ENCODE peak calls at places on chromosomes 7 and 10, in five cellular contexts. I, B, H, O and U are unnamed samples.

GRCh38 chr10:8283986-8284385 is 229.5 kb downstream of the GATA3 start:
- DNase-seq in O (no peak), B (no peak), H (peak; percentile 32), I (no peak), U (no peak)

GRCh38 chr10:73789659-73790055 is 4.3 kb downstream of the ZSWIM8 start:
- DNase-seq in B (no peak), I (no peak), H (no peak), O (no peak), U (no peak)

GRCh38 chr10:75939541-75939940 is 508.1 kb downstream of the LRMDA start:
- DNase-seq in I (no peak), H (no peak), O (no peak), B (no peak), U (no peak)

GRCh38 chr10:88792656-88793055 is 9.9 kb upstream of the LIPM start:
- DNase-seq in O (no peak), B (no peak), I (no peak), H (peak; percentile 20), U (no peak)

GRCh38 chr10:42980553-42981357 is 96.1 kb upstream of the RET start:
- DNase-seq in O (peak; percentile 18), I (no peak), H (no peak), B (no peak), U (peak; percentile 7)

GRCh38 chr7:112211348-112211907 is 4.9 kb downstream of the ZNF277 start:
- DNase-seq in B (no peak), O (no peak), I (no peak), H (no peak), U (no peak)

GRCh38 chr7:105228555-105228954 is 160.2 kb downstream of the SRPK2 start:
- DNase-seq in B (no peak), I (no peak), O (peak; percentile 81), H (no peak), U (no peak)

GRCh38 chr7:33905389-33906032 is at the start of gene BMPER:
- DNase-seq in O (peak; percentile 82), H (peak; percentile 18), B (peak; percentile 72), I (no peak), U (peak; percentile 76)

GRCh38 chr10:124523301-124523871 is 61.8 kb downstream of the LHPP start:
- DNase-seq in B (no peak), O (no peak), I (no peak), H (no peak), U (no peak)

GRCh38 chr10:69222157-69223027 is 2.3 kb downstream of the HKDC1 start:
- DNase-seq in B (peak; percentile 59), H (no peak), O (peak; percentile 68), I (no peak), U (no peak)

GRCh38 chr10:122060250-122060649 is 71.3 kb downstream of the TACC2 start:
- DNase-seq in I (no peak), H (no peak), B (no peak), O (no peak), U (no peak)

GRCh38 chr7:36863901-36864701 is 139.8 kb upstream of the AOAH start:
- DNase-seq in I (no peak), O (no peak), H (no peak), B (peak; percentile 58), U (no peak)

GRCh38 chr7:35596061-35596460 is 98.9 kb downstream of the HERPUD2 start:
- DNase-seq in O (no peak), H (no peak), B (no peak), I (no peak), U (no peak)

DNA sequence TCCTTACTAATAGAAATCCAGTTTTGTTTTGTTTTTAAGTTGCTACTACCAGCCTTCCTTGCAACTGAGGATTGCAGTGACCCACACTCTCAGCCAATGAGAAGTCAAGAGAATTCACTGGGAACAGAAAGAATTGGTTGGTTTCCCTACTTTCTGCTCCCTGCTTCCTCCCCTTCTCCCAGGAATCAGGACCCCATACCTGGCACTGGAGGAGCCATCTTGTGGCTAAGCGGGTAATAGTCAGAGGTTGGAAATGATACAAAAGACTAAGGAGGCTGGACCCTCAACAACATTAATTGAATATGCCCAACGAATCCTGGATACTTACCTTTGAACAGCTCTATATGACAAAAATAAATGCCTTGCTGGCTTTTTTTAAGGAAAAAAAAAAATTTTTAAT is 6.3 kb downstream of the TMEM176A start:
- DNase-seq in O (no peak), B (no peak), I (no peak), H (no peak), U (no peak)
- TF ChIP-seq CTCF in O (no peak), B (peak; percentile 28), I (no peak), H (no peak), U (no peak)

GRCh38 chr7:142012825-142013506 is 17.3 kb downstream of the MGAM start:
- DNase-seq in I (no peak), H (no peak), B (peak; percentile 7), O (peak; percentile 48), U (no peak)
- TF ChIP-seq CTCF in I (no peak), H (no peak), B (no peak), O (peak; percentile 40), U (no peak)

DNA sequence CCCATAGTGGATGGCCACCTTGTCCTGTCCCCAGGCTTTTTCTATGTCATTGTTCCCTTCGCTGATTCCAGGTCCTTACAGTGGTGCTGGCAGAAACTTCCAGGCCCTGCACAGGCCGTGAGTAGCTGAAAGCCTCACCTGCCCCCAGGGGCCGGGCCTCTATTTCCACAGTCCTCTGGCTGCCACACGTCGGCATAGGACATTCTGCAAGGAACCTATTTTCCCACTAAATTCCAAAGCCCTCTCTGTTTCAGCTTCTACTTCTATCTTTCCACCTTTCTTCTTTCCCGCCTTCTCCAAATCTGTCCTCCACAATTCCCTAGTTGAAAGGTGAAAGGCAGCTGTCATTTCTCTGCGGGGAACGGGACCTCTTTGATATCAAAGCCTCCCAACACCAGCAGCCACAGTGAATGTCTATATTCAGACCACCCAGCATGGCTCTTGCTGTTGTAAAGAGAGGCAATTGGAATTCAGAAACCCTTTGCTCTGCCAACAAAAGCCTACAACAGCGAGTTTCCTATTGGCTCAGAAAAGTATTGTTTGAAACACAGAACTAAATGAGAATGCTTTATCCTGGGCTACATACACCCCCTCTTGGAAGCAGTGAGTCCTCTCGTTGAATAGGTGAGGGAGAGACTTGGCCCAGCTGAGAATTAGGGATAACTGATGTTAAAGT is 607.7 kb downstream of the GALNT17 start:
- DNase-seq in I (no peak), O (peak; percentile 49), H (no peak), B (no peak), U (no peak)
- TF ChIP-seq CTCF in I (no peak), O (peak; percentile 30), H (no peak), B (no peak), U (no peak)

GRCh38 chr10:94076325-94076841 is 82.7 kb downstream of the PLCE1 start:
- DNase-seq in I (no peak), O (no peak), H (no peak), B (no peak), U (no peak)
- TF ChIP-seq CTCF in I (peak; percentile 57), O (peak; percentile 52), H (peak; percentile 67), B (peak; percentile 26), U (no peak)

GRCh38 chr7:6487184-6487545 is 39.4 kb upstream of the DAGLB start:
- DNase-seq in H (no peak), B (no peak), I (no peak), O (no peak), U (no peak)

GRCh38 chr7:6494365-6494764 is 46.6 kb upstream of the DAGLB start:
- DNase-seq in H (no peak), O (no peak), B (no peak), I (no peak), U (no peak)

GRCh38 chr7:6486438-6487183 is 38.9 kb upstream of the DAGLB start:
- DNase-seq in O (no peak), B (no peak), H (no peak), I (no peak), U (no peak)

GRCh38 chr7:6489612-6490011 is 41.9 kb upstream of the DAGLB start:
- DNase-seq in O (no peak), B (no peak), I (no peak), H (no peak), U (no peak)
- TF ChIP-seq CTCF in O (peak; percentile 42), B (peak; percentile 35), I (no peak), H (no peak), U (no peak)

GRCh38 chr7:107392811-107393210 is 77.0 kb upstream of the GPR22 start:
- DNase-seq in I (no peak), H (no peak), B (no peak), O (no peak), U (no peak)

GRCh38 chr7:107394301-107394700 is 75.6 kb upstream of the GPR22 start:
- DNase-seq in O (no peak), H (no peak), I (no peak), B (no peak), U (no peak)

GRCh38 chr7:107388604-107389003 is 81.3 kb upstream of the GPR22 start:
- DNase-seq in H (no peak), I (no peak), B (no peak), O (no peak), U (no peak)

GRCh38 chr7:107387573-107388219 is 82.2 kb upstream of the GPR22 start:
- DNase-seq in H (no peak), O (no peak), B (no peak), I (no peak), U (no peak)

GRCh38 chr7:107390921-107391320 is 78.9 kb upstream of the GPR22 start:
- DNase-seq in O (no peak), B (no peak), I (no peak), H (no peak), U (no peak)
- TF ChIP-seq CTCF in O (no peak), B (no peak), I (no peak), H (no peak), U (no peak)

GRCh38 chr7:43458330-43458729 is 124.6 kb upstream of the STK17A start:
- DNase-seq in B (no peak), I (no peak), H (no peak), O (no peak), U (no peak)

GRCh38 chr7:43458746-43459337 is 124.1 kb upstream of the STK17A start:
- DNase-seq in B (no peak), H (no peak), O (no peak), I (no peak), U (no peak)

GRCh38 chr7:43460733-43461348 is 122.1 kb upstream of the STK17A start:
- DNase-seq in H (no peak), I (no peak), O (no peak), B (no peak), U (no peak)

GRCh38 chr7:43454936-43455518 is 127.9 kb upstream of the STK17A start:
- DNase-seq in B (no peak), O (no peak), H (no peak), I (no peak), U (no peak)

DNA sequence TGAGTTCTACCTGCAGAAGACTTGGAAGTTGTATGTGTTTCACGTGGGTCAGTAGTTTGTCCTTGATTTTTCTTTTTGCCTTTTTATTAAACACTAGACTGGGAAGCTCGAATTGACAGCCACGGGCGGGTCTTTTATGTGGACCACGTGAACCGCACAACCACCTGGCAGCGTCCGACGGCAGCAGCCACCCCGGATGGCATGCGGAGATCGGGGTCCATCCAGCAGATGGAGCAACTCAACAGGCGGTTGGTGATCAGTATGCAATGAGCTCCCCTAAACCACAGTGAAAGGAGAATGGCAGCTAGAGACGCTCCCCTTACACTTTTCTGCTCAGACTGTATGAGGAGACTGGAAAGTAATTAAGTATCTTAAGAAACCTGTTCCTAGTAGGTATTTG is 126.7 kb upstream of the STK17A start:
- DNase-seq in B (peak; percentile 28), O (no peak), H (no peak), I (no peak), U (no peak)
- TF ChIP-seq CTCF in B (peak; percentile 38), O (peak; percentile 41), H (peak; percentile 29), I (no peak), U (no peak)